ENCODE peak calls at places on chromosomes 16 and 17, in nine cellular contexts. U is GM23248; L is T-helper 17 cell; M is stimulated activated naive CD8-positive, alpha-beta T cell treated with anti-CD3 and anti-CD28 coated beads, Interleukin-15, amount 100 ng/mL, for 72 hours; T is stimulated activated CD8-positive, alpha-beta memory T cell treated with anti-CD3 and anti-CD28 coated beads, Interleukin-4, amount 100 ng/mL, for 4 hours; I is left ventricle myocardium inferior; Q is activated gamma-delta T cell treated with Interleukin-2 at 50 U/mL for 16 hours; F is WTC11; J is NCI-H748 treated with DMSO at 0.1 percent for 48 hours. G is an unnamed sample.

GRCh38 chr17:27569257-27569722 is 61.7 kb upstream of the LGALS9 start:
- DNase-seq in L (no peak), T (peak), M (peak), U (peak), I (no peak), Q (peak), J (no peak), F (peak), G (no peak)

GRCh38 chr16:74448990-74449389 is 27.7 kb upstream of the CLEC18B start:
- DNase-seq in J (no peak), L (no peak), Q (no peak), T (no peak), I (peak), F (no peak), M (no peak), U (peak), G (no peak)

GRCh38 chr17:30372755-30373154 is 6.0 kb upstream of the CPD start:
- DNase-seq in Q (no peak), L (no peak), F (no peak), I (no peak), J (no peak), M (no peak), T (no peak), U (peak), G (no peak)

GRCh38 chr16:35102780-35103403 is 1643.5 kb downstream of the TP53TG3F start:
- DNase-seq in M (no peak), T (no peak), L (no peak), Q (no peak), F (no peak), J (peak), U (peak), I (no peak), G (peak)

GRCh38 chr17:27540300-27541105 is 84.3 kb downstream of the KSR1 start:
- DNase-seq in M (no peak), Q (no peak), T (no peak), F (no peak), J (no peak), L (no peak), U (peak), I (peak), G (no peak)

GRCh38 chr17:77503293-77503655 is 362.5 kb downstream of the SEC14L1 start:
- DNase-seq in I (no peak), F (peak), L (no peak), U (no peak), J (no peak), T (no peak), M (no peak), Q (no peak), G (no peak)

GRCh38 chr17:32104158-32104557 is 38.1 kb upstream of the RHOT1 start:
- DNase-seq in J (no peak), T (no peak), U (no peak), Q (no peak), L (no peak), M (no peak), F (no peak), I (no peak), G (no peak)

GRCh38 chr17:64974750-64975317 is 55.6 kb upstream of the LRRC37A3 start:
- DNase-seq in U (no peak), T (no peak), Q (no peak), F (no peak), M (peak), J (no peak), L (no peak), I (no peak), G (no peak)

GRCh38 chr16:89471225-89471624 is 19.1 kb downstream of the ANKRD11 start:
- DNase-seq in I (no peak), T (no peak), U (peak), F (no peak), Q (no peak), L (no peak), J (no peak), M (no peak), G (no peak)

GRCh38 chr17:42879596-42879985 is 21.0 kb upstream of the G6PC1 start:
- DNase-seq in M (no peak), I (no peak), J (no peak), T (no peak), L (no peak), Q (no peak), U (peak), F (no peak), G (no peak)

GRCh38 chr16:82627811-82628339 is 1.1 kb downstream of the CDH13 start:
- DNase-seq in M (no peak), J (no peak), I (peak), L (no peak), T (no peak), Q (no peak), F (peak), U (peak), G (no peak)

GRCh38 chr17:45108051-45108450 is 24.3 kb downstream of the PLCD3 start:
- DNase-seq in J (no peak), L (no peak), F (no peak), I (no peak), T (no peak), Q (no peak), U (no peak), M (no peak), G (no peak)

GRCh38 chr16:77133706-77134105 is 57.3 kb upstream of the MON1B start:
- DNase-seq in F (peak), M (no peak), U (no peak), L (no peak), J (no peak), Q (no peak), I (no peak), T (no peak), G (no peak)

GRCh38 chr17:62405451-62405850 is 18.2 kb upstream of the METTL2A start:
- DNase-seq in F (no peak), L (no peak), T (no peak), M (no peak), I (no peak), J (no peak), U (no peak), Q (no peak), G (no peak)

GRCh38 chr16:87540072-87540976 is 47.5 kb upstream of the ZCCHC14 start:
- DNase-seq in Q (no peak), T (no peak), J (no peak), M (no peak), U (peak), L (no peak), I (no peak), F (no peak), G (no peak)

GRCh38 chr17:49108318-49108717 is 24.3 kb upstream of the B4GALNT2 start:
- DNase-seq in M (no peak), I (no peak), Q (no peak), T (no peak), L (no peak), F (no peak), U (peak), J (no peak), G (no peak)

GRCh38 chr17:33258291-33258690 is 34.8 kb downstream of the ASIC2 start:
- DNase-seq in T (no peak), F (no peak), M (no peak), U (no peak), Q (no peak), J (no peak), L (no peak), I (no peak), G (no peak)

GRCh38 chr16:47431960-47432359 is 28.9 kb downstream of the ITFG1 start:
- DNase-seq in F (no peak), J (no peak), L (no peak), U (peak), M (no peak), T (no peak), Q (no peak), I (no peak), G (no peak)

GRCh38 chr16:86827521-86827920 is 249.2 kb downstream of the FOXL1 start:
- DNase-seq in M (no peak), L (no peak), F (no peak), J (no peak), T (no peak), U (no peak), Q (no peak), I (no peak), G (no peak)

GRCh38 chr16:48194828-48195566 is 39.2 kb upstream of the ABCC12 start:
- DNase-seq in M (no peak), F (no peak), T (no peak), Q (no peak), U (no peak), I (no peak), J (no peak), L (no peak), G (peak)

GRCh38 chr16:47613251-47613650 is 152.1 kb downstream of the PHKB start:
- DNase-seq in I (no peak), J (no peak), Q (no peak), F (no peak), U (no peak), T (no peak), M (no peak), L (no peak), G (no peak)

GRCh38 chr16:49932943-49933342 is 77.0 kb upstream of the ZNF423 start:
- DNase-seq in Q (no peak), M (no peak), L (no peak), F (no peak), J (no peak), I (peak), T (no peak), U (peak), G (no peak)

GRCh38 chr16:2285731-2286191 is 17.8 kb upstream of the RNPS1 start:
- DNase-seq in M (no peak), U (no peak), Q (no peak), I (no peak), F (no peak), L (no peak), J (no peak), T (no peak), G (no peak)

GRCh38 chr17:66951605-66951953 is 12.9 kb upstream of the CACNG4 start:
- DNase-seq in F (no peak), T (no peak), U (no peak), I (no peak), J (no peak), M (no peak), L (no peak), Q (no peak), G (no peak)

GRCh38 chr16:72425571-72426341 is 253.8 kb upstream of the PMFBP1 start:
- DNase-seq in L (no peak), I (no peak), U (no peak), F (no peak), M (no peak), J (no peak), T (no peak), Q (no peak), G (no peak)

GRCh38 chr17:35871415-35871814 is 2.7 kb upstream of the HEATR9 start:
- DNase-seq in U (no peak), I (no peak), Q (peak), L (no peak), F (peak), J (no peak), T (no peak), M (peak), G (no peak)

GRCh38 chr17:51097708-51098446 is 22.8 kb downstream of the SPAG9 start:
- DNase-seq in M (no peak), Q (no peak), L (no peak), F (no peak), T (no peak), J (no peak), I (no peak), U (no peak), G (no peak)

G was measured in SHP77.